ENCODE peak calls at places on chromosome 22, in ten cellular contexts. T, I, Y, C, A, L, N, P, B and S are unnamed samples. For H3K36me3, the result is how much of the 10 kb centered on the place peaks cover.

GRCh38 chr22:44207173-44207980 is 26.7 kb downstream of the PARVG start:
- DNase-seq in T (no peak), I (no peak), Y (no peak), C (no peak), A (no peak), L (no peak), N (no peak), P (no peak), B (no peak), S (no peak)

GRCh38 chr22:39317084-39317755 is 2.2 kb downstream of the RPL3 start:
- DNase-seq in T (peak), I (peak), Y (no peak), C (peak), A (no peak), L (no peak), N (no peak), P (no peak), B (no peak), S (no peak)

GRCh38 chr22:17176715-17177114 is 17.6 kb upstream of the HDHD5 start:
- DNase-seq in T (no peak), I (no peak), Y (no peak), C (no peak), A (no peak), L (no peak), N (no peak), P (no peak), B (no peak), S (no peak)

GRCh38 chr22:49045276-49045675 is 782.4 kb downstream of the BRD1 start:
- DNase-seq in T (no peak), I (no peak), Y (no peak), C (no peak), A (no peak), L (no peak), N (no peak), P (no peak), B (no peak), S (no peak)

GRCh38 chr22:50581950-50582561 is 593 bp downstream of the CHKB start:
- DNase-seq in T (no peak), I (peak), Y (no peak), C (no peak), A (no peak), L (no peak), N (no peak), P (no peak), B (no peak), S (no peak)

GRCh38 chr22:42022162-42022847 is 23.7 kb downstream of the WBP2NL start:
- DNase-seq in T (no peak), I (no peak), Y (peak), C (peak), A (no peak), L (no peak), N (no peak), P (no peak), B (no peak), S (no peak)

GRCh38 chr22:39999144-39999757 is 4.5 kb downstream of the FAM83F start:
- DNase-seq in T (no peak), I (peak), Y (peak), C (no peak), A (peak), L (no peak), N (no peak), P (no peak), B (no peak), S (no peak)

GRCh38 chr22:49737101-49737551 is 90.5 kb downstream of the BRD1 start:
- DNase-seq in T (no peak), I (peak), Y (no peak), C (no peak), A (no peak), L (no peak), N (no peak), P (no peak), B (no peak), S (no peak)

GRCh38 chr22:43811777-43812148 is 342 bp downstream of the EFCAB6 start:
- DNase-seq in T (no peak), I (no peak), Y (peak), C (peak), A (no peak), L (no peak), N (no peak), P (no peak), B (no peak), S (no peak)

GRCh38 chr22:50734986-50735738 is 2.8 kb upstream of the ACR start:
- DNase-seq in T (peak), I (peak), Y (no peak), C (no peak), A (no peak), L (no peak), N (no peak), P (no peak), B (peak), S (no peak)

GRCh38 chr22:37138879-37139561 is 10.7 kb downstream of the IL2RB start:
- DNase-seq in T (no peak), I (no peak), Y (no peak), C (no peak), A (no peak), L (no peak), N (no peak), P (no peak), B (no peak), S (no peak)

GRCh38 chr22:17087176-17088131 is 2.7 kb downstream of the IL17RA start:
- DNase-seq in T (no peak), I (peak), Y (no peak), C (no peak), A (peak), L (no peak), N (no peak), P (peak), B (no peak), S (peak)

GRCh38 chr22:27183474-27183873 is 526.1 kb downstream of the MIAT start:
- DNase-seq in T (no peak), I (no peak), Y (no peak), C (no peak), A (no peak), L (no peak), N (no peak), P (no peak), B (no peak), S (no peak)

GRCh38 chr22:45948081-45948648 is 28.8 kb downstream of the WNT7B start:
- DNase-seq in T (no peak), I (no peak), Y (no peak), C (no peak), A (no peak), L (no peak), N (no peak), P (no peak), B (no peak), S (no peak)

GRCh38 chr22:42805016-42805997 is 51.8 kb downstream of the ARFGAP3 start:
- DNase-seq in T (peak), I (no peak), Y (no peak), C (no peak), A (peak), L (no peak), N (peak), P (no peak), B (peak), S (no peak)

GRCh38 chr22:46262449-46263207 is 515 bp downstream of the PKDREJ start:
- DNase-seq in T (peak), I (peak), Y (peak), C (no peak), A (no peak), L (no peak), N (no peak), P (no peak), B (peak), S (no peak)

GRCh38 chr22:45458532-45458931 is 44.2 kb upstream of the FBLN1 start:
- DNase-seq in T (no peak), I (no peak), Y (no peak), C (no peak), A (no peak), L (no peak), N (no peak), P (no peak), B (no peak), S (no peak)

GRCh38 chr22:42080287-42080686 is 787 bp downstream of the SMDT1 start:
- DNase-seq in T (no peak), I (peak), Y (peak), C (peak), A (peak), L (no peak), N (peak), P (no peak), B (no peak), S (no peak)

GRCh38 chr22:37077802-37078448 is 26.4 kb downstream of the KCTD17 start:
- DNase-seq in T (peak), I (peak), Y (peak), C (peak), A (peak), L (no peak), N (peak), P (peak), B (peak), S (peak)

GRCh38 chr22:39351689-39352214 is 2.0 kb downstream of the SYNGR1 start:
- DNase-seq in T (no peak), I (peak), Y (no peak), C (no peak), A (no peak), L (no peak), N (no peak), P (no peak), B (no peak), S (no peak)

GRCh38 chr22:18954333-18954732 is 18.2 kb upstream of the PRODH start:
- DNase-seq in T (peak), I (peak), Y (peak), C (peak), A (peak), L (no peak), N (peak), P (peak), B (peak), S (peak)

GRCh38 chr22:36971726-36972125 is 47.5 kb downstream of the TST start:
- DNase-seq in T (no peak), I (no peak), Y (no peak), C (no peak), A (no peak), L (no peak), N (no peak), P (no peak), B (no peak), S (no peak)

GRCh38 chr22:45524966-45525365 is 22.3 kb downstream of the FBLN1 start:
- DNase-seq in T (no peak), I (no peak), Y (no peak), C (no peak), A (no peak), L (no peak), N (no peak), P (no peak), B (no peak), S (no peak)

GRCh38 chr22:37021710-37022482 is 2.4 kb downstream of the MPST start:
- DNase-seq in T (peak), I (peak), Y (peak), C (peak), A (no peak), L (no peak), N (no peak), P (peak), B (peak), S (peak)

GRCh38 chr22:32940736-32941135 is 117.4 kb downstream of the SYN3 start:
- DNase-seq in T (no peak), I (no peak), Y (no peak), C (no peak), A (no peak), L (no peak), N (no peak), P (no peak), B (no peak), S (no peak)

GRCh38 chr22:49657275-49657973 is 170.2 kb downstream of the BRD1 start:
- DNase-seq in T (peak), I (peak), Y (no peak), C (no peak), A (no peak), L (peak), N (peak), P (peak), B (peak), S (peak)

GRCh38 chr22:46012881-46013281 is 35.9 kb upstream of the WNT7B start:
- DNase-seq in T (peak), I (peak), Y (no peak), C (no peak), A (peak), L (no peak), N (no peak), P (no peak), B (peak), S (no peak)

GRCh38 chr22:40247976-40248375 is 70.3 kb downstream of the TNRC6B start:
- DNase-seq in T (no peak), I (peak), Y (no peak), C (no peak), A (no peak), L (no peak), N (no peak), P (peak), B (no peak), S (peak)

GRCh38 chr22:28139993-28140392 is 220.9 kb upstream of the PITPNB start:
- DNase-seq in T (no peak), I (no peak), Y (no peak), C (peak), A (no peak), L (no peak), N (no peak), P (no peak), B (no peak), S (no peak)

GRCh38 chr22:27144345-27144744 is 487.0 kb downstream of the MIAT start:
- DNase-seq in T (no peak), I (no peak), Y (no peak), C (no peak), A (no peak), L (no peak), N (no peak), P (no peak), B (no peak), S (no peak)

GRCh38 chr22:22614065-22614464 is 30.3 kb upstream of the GGTLC2 start:
- DNase-seq in T (no peak), I (no peak), Y (no peak), C (no peak), A (no peak), L (no peak), N (no peak), P (no peak), B (no peak), S (no peak)
- H3K36me3 ChIP-seq in T (under half), I (under half), Y (under half), C (under half), A (under half), L (under half), N (under half), P (under half), B (under half), S (under half)

GRCh38 chr22:21796863-21797262 is 61.3 kb upstream of the YPEL1 start:
- DNase-seq in T (no peak), I (no peak), Y (no peak), C (no peak), A (no peak), L (no peak), N (peak), P (no peak), B (no peak), S (no peak)
- H3K27ac ChIP-seq in T (no peak), I (no peak), Y (no peak), C (no peak), A (no peak), L (no peak), N (peak), P (no peak), B (peak), S (no peak)

GRCh38 chr22:20110359-20110985 is 5.4 kb upstream of the RANBP1 start:
- DNase-seq in T (no peak), I (no peak), Y (no peak), C (no peak), A (no peak), L (no peak), N (no peak), P (no peak), B (peak), S (no peak)

GRCh38 chr22:20108757-20109230 is 7.1 kb upstream of the RANBP1 start:
- DNase-seq in T (no peak), I (no peak), Y (no peak), C (no peak), A (no peak), L (no peak), N (no peak), P (no peak), B (no peak), S (no peak)

GRCh38 chr22:20111045-20111688 is 4.7 kb upstream of the RANBP1 start:
- DNase-seq in T (peak), I (no peak), Y (peak), C (peak), A (no peak), L (no peak), N (no peak), P (peak), B (peak), S (no peak)

GRCh38 chr22:20107951-20108756 is 7.8 kb upstream of the RANBP1 start:
- DNase-seq in T (peak), I (no peak), Y (no peak), C (no peak), A (no peak), L (no peak), N (no peak), P (no peak), B (peak), S (no peak)

DNA sequence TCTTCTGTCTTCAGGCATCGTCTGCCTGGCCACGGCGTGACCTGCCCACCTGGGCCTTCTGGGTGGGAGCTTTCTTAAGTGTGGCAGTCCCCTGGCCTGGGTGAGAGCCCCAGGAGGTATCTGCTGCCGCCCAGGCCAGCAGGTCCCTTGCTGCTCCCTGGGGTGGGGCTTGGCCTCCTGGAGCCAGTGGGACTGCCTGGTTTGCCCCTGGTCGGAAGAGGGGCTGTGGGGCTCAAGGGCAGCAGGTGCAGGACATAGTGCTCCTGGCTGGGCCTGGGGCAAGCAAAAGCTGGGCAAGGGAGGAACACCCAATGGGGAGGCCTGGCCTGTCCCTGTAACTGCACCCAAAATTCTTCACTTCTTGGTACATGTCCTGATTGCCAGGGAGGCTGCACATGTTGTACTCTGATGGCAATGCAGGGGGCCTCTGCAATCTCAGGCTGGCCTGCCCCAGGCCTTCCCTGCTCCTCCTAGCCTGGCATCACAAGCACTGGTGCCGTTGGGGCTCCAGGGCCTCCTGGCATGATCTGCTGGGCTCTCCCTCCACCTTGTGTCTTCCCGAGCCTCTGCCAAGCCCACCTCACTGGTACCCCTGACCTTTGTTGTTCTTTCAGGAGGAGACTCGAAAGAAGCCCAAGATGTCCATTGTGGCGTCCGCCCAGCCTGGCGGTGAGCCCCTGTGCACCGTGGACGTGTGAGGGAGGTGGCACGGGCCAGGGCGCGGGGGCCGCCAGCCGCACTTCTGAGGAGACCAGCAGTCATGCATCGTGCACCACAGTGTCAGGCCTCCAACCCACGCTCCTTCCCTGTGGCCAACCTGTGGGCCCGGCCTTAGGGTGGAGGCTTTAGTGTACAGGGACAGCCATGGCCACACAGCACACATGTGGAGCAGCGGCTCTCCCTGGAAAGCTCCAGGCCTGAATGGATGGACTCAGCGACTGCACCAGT is 6.2 kb upstream of the RANBP1 start:
- DNase-seq in T (peak), I (no peak), Y (no peak), C (no peak), A (no peak), L (no peak), N (no peak), P (no peak), B (peak), S (no peak)
- H3K36me3 ChIP-seq in T (half or more), I (under half), Y (under half), C (under half), A (under half), L (half or more), N (under half), P (half or more), B (half or more), S (under half)

GRCh38 chr22:30420401-30421178 is 5.0 kb upstream of the MTFP1 start:
- DNase-seq in T (no peak), I (no peak), Y (no peak), C (peak), A (no peak), L (no peak), N (no peak), P (no peak), B (no peak), S (no peak)
- H3K27ac ChIP-seq in T (no peak), I (peak), Y (peak), C (peak), A (peak), L (peak), N (peak), P (no peak), B (no peak), S (no peak)

GRCh38 chr22:23820748-23821211 is 18.0 kb downstream of the DERL3 start:
- DNase-seq in T (peak), I (no peak), Y (no peak), C (no peak), A (peak), L (no peak), N (no peak), P (no peak), B (no peak), S (no peak)
- H3K36me3 ChIP-seq in T (half or more), I (under half), Y (under half), C (under half), A (under half), L (half or more), N (under half), P (half or more), B (half or more), S (under half)